ENCODE peak calls at places on chromosomes 5 and 9, in nine cellular contexts. One of them, this sample, is unnamed.

GRCh38 chr9:136330406-136330990 is 3.2 kb downstream of the GPSM1 start:
- DNase-seq in HCT116: no peak
- DNase-seq in fibroblast of the conjunctiva: no peak
- DNase-seq in type B pancreatic cell: no peak
- DNase-seq in neural progenitor cell: no peak
- DNase-seq in HT1080: no peak
- DNase-seq in WERI-Rb-1: no peak
- DNase-seq in NCI-H345: no peak
- DNase-seq in HEK293T: no peak
- DNase-seq in this sample: no peak

GRCh38 chr5:178111925-178112324 is 1.4 kb upstream of the N4BP3 start:
- DNase-seq in HCT116: no peak
- DNase-seq in fibroblast of the conjunctiva: peak
- DNase-seq in type B pancreatic cell: no peak
- DNase-seq in neural progenitor cell: no peak
- DNase-seq in HT1080: no peak
- DNase-seq in WERI-Rb-1: no peak
- DNase-seq in NCI-H345: no peak
- DNase-seq in HEK293T: no peak
- DNase-seq in this sample: no peak

GRCh38 chr9:127545196-127546124 is 66.6 kb upstream of the STXBP1 start:
- DNase-seq in HCT116: no peak
- DNase-seq in fibroblast of the conjunctiva: no peak
- DNase-seq in type B pancreatic cell: no peak
- DNase-seq in neural progenitor cell: peak
- DNase-seq in HT1080: peak
- DNase-seq in WERI-Rb-1: no peak
- DNase-seq in NCI-H345: peak
- DNase-seq in HEK293T: no peak
- DNase-seq in this sample: no peak

GRCh38 chr9:125649826-125650225 is 57.2 kb downstream of the MAPKAP1 start:
- DNase-seq in HCT116: no peak
- DNase-seq in fibroblast of the conjunctiva: no peak
- DNase-seq in type B pancreatic cell: no peak
- DNase-seq in neural progenitor cell: no peak
- DNase-seq in HT1080: peak
- DNase-seq in WERI-Rb-1: no peak
- DNase-seq in NCI-H345: no peak
- DNase-seq in HEK293T: no peak
- DNase-seq in this sample: no peak

GRCh38 chr9:134966270-134966669 is 48.6 kb upstream of the FCN1 start:
- DNase-seq in HCT116: no peak
- DNase-seq in fibroblast of the conjunctiva: no peak
- DNase-seq in type B pancreatic cell: peak
- DNase-seq in neural progenitor cell: no peak
- DNase-seq in HT1080: no peak
- DNase-seq in WERI-Rb-1: no peak
- DNase-seq in NCI-H345: no peak
- DNase-seq in HEK293T: no peak
- DNase-seq in this sample: no peak

GRCh38 chr9:117205806-117206205 is 209.1 kb downstream of the ASTN2 start:
- DNase-seq in HCT116: no peak
- DNase-seq in fibroblast of the conjunctiva: no peak
- DNase-seq in type B pancreatic cell: no peak
- DNase-seq in neural progenitor cell: no peak
- DNase-seq in HT1080: peak
- DNase-seq in WERI-Rb-1: no peak
- DNase-seq in NCI-H345: peak
- DNase-seq in HEK293T: no peak
- DNase-seq in this sample: no peak

GRCh38 chr5:84036842-84037241 is 316.2 kb upstream of the HAPLN1 start:
- DNase-seq in HCT116: no peak
- DNase-seq in fibroblast of the conjunctiva: no peak
- DNase-seq in type B pancreatic cell: no peak
- DNase-seq in neural progenitor cell: peak
- DNase-seq in HT1080: no peak
- DNase-seq in WERI-Rb-1: no peak
- DNase-seq in NCI-H345: peak
- DNase-seq in HEK293T: no peak
- DNase-seq in this sample: no peak

GRCh38 chr5:113043491-113043931 is 66.9 kb downstream of the DCP2 start:
- DNase-seq in HCT116: no peak
- DNase-seq in fibroblast of the conjunctiva: no peak
- DNase-seq in type B pancreatic cell: peak
- DNase-seq in neural progenitor cell: peak
- DNase-seq in HT1080: no peak
- DNase-seq in WERI-Rb-1: no peak
- DNase-seq in NCI-H345: no peak
- DNase-seq in HEK293T: no peak
- DNase-seq in this sample: peak

GRCh38 chr5:108386345-108387061 is 4.6 kb upstream of the FBXL17 start:
- DNase-seq in HCT116: no peak
- DNase-seq in fibroblast of the conjunctiva: no peak
- DNase-seq in type B pancreatic cell: no peak
- DNase-seq in neural progenitor cell: no peak
- DNase-seq in HT1080: no peak
- DNase-seq in WERI-Rb-1: no peak
- DNase-seq in NCI-H345: no peak
- DNase-seq in HEK293T: no peak
- DNase-seq in this sample: no peak

GRCh38 chr9:91131433-91131839 is 230.3 kb downstream of the AUH start:
- DNase-seq in HCT116: peak
- DNase-seq in fibroblast of the conjunctiva: peak
- DNase-seq in type B pancreatic cell: no peak
- DNase-seq in neural progenitor cell: no peak
- DNase-seq in HT1080: peak
- DNase-seq in WERI-Rb-1: no peak
- DNase-seq in NCI-H345: no peak
- DNase-seq in HEK293T: no peak
- DNase-seq in this sample: no peak